ENCODE peak calls at places on chromosomes 2 and 18, in ten cellular contexts. One of them, this sample, is unnamed.
A peak's percentile ranks its signal among the peaks of the same experiment; 100 is the strongest.

GRCh38 chr2:115163572-115163971 is 721.1 kb downstream of the DPP10 start:
- DNase-seq in activated T-cell treated with anti-CD3 and anti-CD28 coated beads for 1 hour: no peak
- DNase-seq in substantia nigra: no peak
- DNase-seq in endodermal cell: peak; percentile 53
- DNase-seq in GF-D8: no peak
- DNase-seq in EL: no peak
- DNase-seq in stimulated activated CD4-positive, alpha-beta T cell treated with anti-CD3 and anti-CD28 coated beads, TNF-alpha, amount 100 ng/mL, for 1 hour: no peak
- DNase-seq in NCI-H524: peak; percentile 29
- DNase-seq in foreskin keratinocyte: no peak
- DNase-seq in BJ: no peak
- DNase-seq in this sample: no peak

GRCh38 chr2:199556886-199557285 is 99.1 kb upstream of the SATB2 start:
- DNase-seq in substantia nigra: no peak
- DNase-seq in EL: no peak
- DNase-seq in stimulated activated CD4-positive, alpha-beta T cell treated with anti-CD3 and anti-CD28 coated beads, TNF-alpha, amount 100 ng/mL, for 1 hour: no peak
- DNase-seq in activated T-cell treated with anti-CD3 and anti-CD28 coated beads for 1 hour: no peak
- DNase-seq in BJ: no peak
- DNase-seq in GF-D8: no peak
- DNase-seq in foreskin keratinocyte: no peak
- DNase-seq in endodermal cell: no peak
- DNase-seq in NCI-H524: no peak
- DNase-seq in this sample: no peak

GRCh38 chr18:48932462-48932818 is 18.3 kb downstream of the SMAD7 start:
- DNase-seq in substantia nigra: no peak
- DNase-seq in GF-D8: no peak
- DNase-seq in activated T-cell treated with anti-CD3 and anti-CD28 coated beads for 1 hour: no peak
- DNase-seq in endodermal cell: no peak
- DNase-seq in EL: no peak
- DNase-seq in stimulated activated CD4-positive, alpha-beta T cell treated with anti-CD3 and anti-CD28 coated beads, TNF-alpha, amount 100 ng/mL, for 1 hour: no peak
- DNase-seq in NCI-H524: no peak
- DNase-seq in foreskin keratinocyte: no peak
- DNase-seq in BJ: no peak
- DNase-seq in this sample: no peak

GRCh38 chr2:159774370-159774990 is 23.5 kb downstream of the CD302 start:
- DNase-seq in activated T-cell treated with anti-CD3 and anti-CD28 coated beads for 1 hour: no peak
- DNase-seq in foreskin keratinocyte: no peak
- DNase-seq in BJ: no peak
- DNase-seq in GF-D8: no peak
- DNase-seq in NCI-H524: no peak
- DNase-seq in stimulated activated CD4-positive, alpha-beta T cell treated with anti-CD3 and anti-CD28 coated beads, TNF-alpha, amount 100 ng/mL, for 1 hour: no peak
- DNase-seq in endodermal cell: no peak
- DNase-seq in substantia nigra: no peak
- DNase-seq in EL: no peak
- DNase-seq in this sample: no peak

GRCh38 chr2:61726456-61727209 is 127.2 kb downstream of the FAM161A start:
- DNase-seq in substantia nigra: no peak
- DNase-seq in NCI-H524: no peak
- DNase-seq in EL: no peak
- DNase-seq in foreskin keratinocyte: no peak
- DNase-seq in BJ: no peak
- DNase-seq in stimulated activated CD4-positive, alpha-beta T cell treated with anti-CD3 and anti-CD28 coated beads, TNF-alpha, amount 100 ng/mL, for 1 hour: no peak
- DNase-seq in GF-D8: no peak
- DNase-seq in activated T-cell treated with anti-CD3 and anti-CD28 coated beads for 1 hour: no peak
- DNase-seq in endodermal cell: no peak
- DNase-seq in this sample: no peak

GRCh38 chr2:141714486-141714885 is 416.3 kb downstream of the LRP1B start:
- DNase-seq in GF-D8: no peak
- DNase-seq in EL: no peak
- DNase-seq in substantia nigra: no peak
- DNase-seq in foreskin keratinocyte: no peak
- DNase-seq in NCI-H524: no peak
- DNase-seq in activated T-cell treated with anti-CD3 and anti-CD28 coated beads for 1 hour: no peak
- DNase-seq in BJ: no peak
- DNase-seq in endodermal cell: no peak
- DNase-seq in stimulated activated CD4-positive, alpha-beta T cell treated with anti-CD3 and anti-CD28 coated beads, TNF-alpha, amount 100 ng/mL, for 1 hour: no peak
- DNase-seq in this sample: no peak

GRCh38 chr2:10256525-10257031 is 46.1 kb upstream of the HPCAL1 start:
- DNase-seq in endodermal cell: peak; percentile 50
- DNase-seq in substantia nigra: no peak
- DNase-seq in EL: no peak
- DNase-seq in activated T-cell treated with anti-CD3 and anti-CD28 coated beads for 1 hour: no peak
- DNase-seq in stimulated activated CD4-positive, alpha-beta T cell treated with anti-CD3 and anti-CD28 coated beads, TNF-alpha, amount 100 ng/mL, for 1 hour: no peak
- DNase-seq in BJ: no peak
- DNase-seq in foreskin keratinocyte: no peak
- DNase-seq in GF-D8: no peak
- DNase-seq in NCI-H524: no peak
- DNase-seq in this sample: no peak

GRCh38 chr2:163419000-163419575 is 316.7 kb downstream of the FIGN start:
- DNase-seq in stimulated activated CD4-positive, alpha-beta T cell treated with anti-CD3 and anti-CD28 coated beads, TNF-alpha, amount 100 ng/mL, for 1 hour: no peak
- DNase-seq in endodermal cell: no peak
- DNase-seq in GF-D8: no peak
- DNase-seq in activated T-cell treated with anti-CD3 and anti-CD28 coated beads for 1 hour: no peak
- DNase-seq in NCI-H524: no peak
- DNase-seq in EL: no peak
- DNase-seq in foreskin keratinocyte: peak; percentile 7
- DNase-seq in substantia nigra: no peak
- DNase-seq in BJ: no peak
- DNase-seq in this sample: no peak

GRCh38 chr2:237675326-237675725 is 47.9 kb downstream of the LRRFIP1 start:
- DNase-seq in GF-D8: no peak
- DNase-seq in stimulated activated CD4-positive, alpha-beta T cell treated with anti-CD3 and anti-CD28 coated beads, TNF-alpha, amount 100 ng/mL, for 1 hour: no peak
- DNase-seq in substantia nigra: no peak
- DNase-seq in activated T-cell treated with anti-CD3 and anti-CD28 coated beads for 1 hour: no peak
- DNase-seq in NCI-H524: no peak
- DNase-seq in EL: no peak
- DNase-seq in endodermal cell: no peak
- DNase-seq in BJ: no peak
- DNase-seq in foreskin keratinocyte: no peak
- DNase-seq in this sample: no peak

GRCh38 chr2:150280255-150280654 is 207.2 kb downstream of the RND3 start:
- DNase-seq in EL: peak; percentile 59
- DNase-seq in GF-D8: no peak
- DNase-seq in substantia nigra: no peak
- DNase-seq in BJ: peak; percentile 72
- DNase-seq in activated T-cell treated with anti-CD3 and anti-CD28 coated beads for 1 hour: no peak
- DNase-seq in endodermal cell: no peak
- DNase-seq in NCI-H524: no peak
- DNase-seq in foreskin keratinocyte: peak; percentile 61
- DNase-seq in stimulated activated CD4-positive, alpha-beta T cell treated with anti-CD3 and anti-CD28 coated beads, TNF-alpha, amount 100 ng/mL, for 1 hour: no peak
- DNase-seq in this sample: no peak

GRCh38 chr18:8499810-8500663 is 109.2 kb upstream of the RAB12 start:
- DNase-seq in BJ: no peak
- DNase-seq in endodermal cell: no peak
- DNase-seq in stimulated activated CD4-positive, alpha-beta T cell treated with anti-CD3 and anti-CD28 coated beads, TNF-alpha, amount 100 ng/mL, for 1 hour: no peak
- DNase-seq in NCI-H524: no peak
- DNase-seq in GF-D8: no peak
- DNase-seq in foreskin keratinocyte: no peak
- DNase-seq in EL: no peak
- DNase-seq in substantia nigra: no peak
- DNase-seq in activated T-cell treated with anti-CD3 and anti-CD28 coated beads for 1 hour: no peak
- DNase-seq in this sample: no peak

GRCh38 chr2:238239552-238239871 is 326 bp downstream of the HES6 start:
- DNase-seq in substantia nigra: no peak
- DNase-seq in GF-D8: no peak
- DNase-seq in activated T-cell treated with anti-CD3 and anti-CD28 coated beads for 1 hour: no peak
- DNase-seq in BJ: no peak
- DNase-seq in EL: no peak
- DNase-seq in stimulated activated CD4-positive, alpha-beta T cell treated with anti-CD3 and anti-CD28 coated beads, TNF-alpha, amount 100 ng/mL, for 1 hour: no peak
- DNase-seq in endodermal cell: no peak
- DNase-seq in foreskin keratinocyte: no peak
- DNase-seq in NCI-H524: no peak
- DNase-seq in this sample: peak; percentile 36

GRCh38 chr2:207960090-207960489 is 65.2 kb downstream of the PLEKHM3 start:
- DNase-seq in foreskin keratinocyte: no peak
- DNase-seq in NCI-H524: no peak
- DNase-seq in EL: no peak
- DNase-seq in BJ: no peak
- DNase-seq in substantia nigra: no peak
- DNase-seq in GF-D8: peak; percentile 53
- DNase-seq in stimulated activated CD4-positive, alpha-beta T cell treated with anti-CD3 and anti-CD28 coated beads, TNF-alpha, amount 100 ng/mL, for 1 hour: no peak
- DNase-seq in endodermal cell: no peak
- DNase-seq in activated T-cell treated with anti-CD3 and anti-CD28 coated beads for 1 hour: no peak
- DNase-seq in this sample: no peak

GRCh38 chr2:1676913-1677832 is 67.1 kb downstream of the PXDN start:
- DNase-seq in BJ: no peak
- DNase-seq in endodermal cell: no peak
- DNase-seq in substantia nigra: no peak
- DNase-seq in foreskin keratinocyte: no peak
- DNase-seq in EL: no peak
- DNase-seq in NCI-H524: no peak
- DNase-seq in stimulated activated CD4-positive, alpha-beta T cell treated with anti-CD3 and anti-CD28 coated beads, TNF-alpha, amount 100 ng/mL, for 1 hour: no peak
- DNase-seq in GF-D8: no peak
- DNase-seq in activated T-cell treated with anti-CD3 and anti-CD28 coated beads for 1 hour: no peak
- DNase-seq in this sample: no peak

GRCh38 chr2:46072146-46072820 is 224.9 kb upstream of the EPAS1 start:
- DNase-seq in BJ: no peak
- DNase-seq in EL: peak; percentile 82
- DNase-seq in GF-D8: no peak
- DNase-seq in substantia nigra: no peak
- DNase-seq in NCI-H524: peak; percentile 49
- DNase-seq in activated T-cell treated with anti-CD3 and anti-CD28 coated beads for 1 hour: no peak
- DNase-seq in stimulated activated CD4-positive, alpha-beta T cell treated with anti-CD3 and anti-CD28 coated beads, TNF-alpha, amount 100 ng/mL, for 1 hour: no peak
- DNase-seq in foreskin keratinocyte: no peak
- DNase-seq in endodermal cell: no peak
- DNase-seq in this sample: no peak

GRCh38 chr18:30280861-30281470 is 761.6 kb downstream of the DSC3 start:
- DNase-seq in NCI-H524: no peak
- DNase-seq in EL: peak; percentile 45
- DNase-seq in foreskin keratinocyte: peak; percentile 63
- DNase-seq in activated T-cell treated with anti-CD3 and anti-CD28 coated beads for 1 hour: no peak
- DNase-seq in substantia nigra: no peak
- DNase-seq in BJ: peak; percentile 8
- DNase-seq in GF-D8: no peak
- DNase-seq in endodermal cell: peak; percentile 52
- DNase-seq in stimulated activated CD4-positive, alpha-beta T cell treated with anti-CD3 and anti-CD28 coated beads, TNF-alpha, amount 100 ng/mL, for 1 hour: no peak
- DNase-seq in this sample: no peak

GRCh38 chr18:21897811-21898210 is 157.2 kb downstream of the MIB1 start:
- DNase-seq in endodermal cell: peak; percentile 92
- DNase-seq in BJ: no peak
- DNase-seq in foreskin keratinocyte: peak; percentile 35
- DNase-seq in EL: peak; percentile 58
- DNase-seq in activated T-cell treated with anti-CD3 and anti-CD28 coated beads for 1 hour: no peak
- DNase-seq in substantia nigra: no peak
- DNase-seq in stimulated activated CD4-positive, alpha-beta T cell treated with anti-CD3 and anti-CD28 coated beads, TNF-alpha, amount 100 ng/mL, for 1 hour: no peak
- DNase-seq in GF-D8: no peak
- DNase-seq in NCI-H524: peak; percentile 36
- DNase-seq in this sample: no peak

GRCh38 chr18:76958692-76959341 is 136.5 kb downstream of the ZNF236 start:
- DNase-seq in NCI-H524: no peak
- DNase-seq in foreskin keratinocyte: no peak
- DNase-seq in EL: no peak
- DNase-seq in substantia nigra: no peak
- DNase-seq in GF-D8: no peak
- DNase-seq in activated T-cell treated with anti-CD3 and anti-CD28 coated beads for 1 hour: no peak
- DNase-seq in BJ: no peak
- DNase-seq in endodermal cell: no peak
- DNase-seq in stimulated activated CD4-positive, alpha-beta T cell treated with anti-CD3 and anti-CD28 coated beads, TNF-alpha, amount 100 ng/mL, for 1 hour: no peak
- DNase-seq in this sample: no peak

This sample was measured in T-helper 9 cell.